ENCODE peak calls at places on chromosome 2, in nine cellular contexts. One of them, this sample, is unnamed.

GRCh38 chr2:142944721-142945120 is 67.3 kb downstream of the KYNU start:
- DNase-seq in NCI-H2029: no peak
- DNase-seq in iPS-NIHi11: no peak
- DNase-seq in frontal cortex: no peak
- DNase-seq in DMS79 treated with DMSO at 0.1 percent for 48 hours: no peak
- DNase-seq in stimulated activated CD4-positive, alpha-beta T cell treated with anti-CD3 and anti-CD28 coated beads, TNF-alpha, amount 100 ng/mL, for 48 hours: no peak
- DNase-seq in Caki2: no peak
- DNase-seq in left ventricle myocardium superior: no peak
- DNase-seq in neural progenitor cell: no peak
- DNase-seq in this sample: no peak

GRCh38 chr2:75065402-75066008 is 107.1 kb downstream of the POLE4 start:
- DNase-seq in NCI-H2029: no peak
- DNase-seq in left ventricle myocardium superior: no peak
- DNase-seq in Caki2: no peak
- DNase-seq in DMS79 treated with DMSO at 0.1 percent for 48 hours: peak; percentile 44
- DNase-seq in iPS-NIHi11: no peak
- DNase-seq in neural progenitor cell: no peak
- DNase-seq in frontal cortex: no peak
- DNase-seq in stimulated activated CD4-positive, alpha-beta T cell treated with anti-CD3 and anti-CD28 coated beads, TNF-alpha, amount 100 ng/mL, for 48 hours: no peak
- DNase-seq in this sample: no peak

GRCh38 chr2:36408198-36408703 is 52.7 kb downstream of the CRIM1 start:
- DNase-seq in neural progenitor cell: peak; percentile 81
- DNase-seq in frontal cortex: no peak
- DNase-seq in stimulated activated CD4-positive, alpha-beta T cell treated with anti-CD3 and anti-CD28 coated beads, TNF-alpha, amount 100 ng/mL, for 48 hours: no peak
- DNase-seq in DMS79 treated with DMSO at 0.1 percent for 48 hours: no peak
- DNase-seq in iPS-NIHi11: peak; percentile 24
- DNase-seq in left ventricle myocardium superior: peak; percentile 33
- DNase-seq in NCI-H2029: no peak
- DNase-seq in Caki2: no peak
- DNase-seq in this sample: no peak

GRCh38 chr2:239312741-239313246 is 88.0 kb downstream of the HDAC4 start:
- DNase-seq in iPS-NIHi11: no peak
- DNase-seq in frontal cortex: no peak
- DNase-seq in NCI-H2029: no peak
- DNase-seq in stimulated activated CD4-positive, alpha-beta T cell treated with anti-CD3 and anti-CD28 coated beads, TNF-alpha, amount 100 ng/mL, for 48 hours: no peak
- DNase-seq in Caki2: no peak
- DNase-seq in neural progenitor cell: no peak
- DNase-seq in DMS79 treated with DMSO at 0.1 percent for 48 hours: no peak
- DNase-seq in left ventricle myocardium superior: peak; percentile 68
- DNase-seq in this sample: no peak

GRCh38 chr2:217438136-217438535 is 564.7 kb downstream of the TNS1 start:
- DNase-seq in DMS79 treated with DMSO at 0.1 percent for 48 hours: no peak
- DNase-seq in NCI-H2029: no peak
- DNase-seq in left ventricle myocardium superior: no peak
- DNase-seq in Caki2: no peak
- DNase-seq in iPS-NIHi11: no peak
- DNase-seq in stimulated activated CD4-positive, alpha-beta T cell treated with anti-CD3 and anti-CD28 coated beads, TNF-alpha, amount 100 ng/mL, for 48 hours: no peak
- DNase-seq in neural progenitor cell: no peak
- DNase-seq in frontal cortex: no peak
- DNase-seq in this sample: no peak

GRCh38 chr2:70685771-70686171 is 82.2 kb downstream of the ADD2 start:
- DNase-seq in NCI-H2029: no peak
- DNase-seq in neural progenitor cell: no peak
- DNase-seq in left ventricle myocardium superior: no peak
- DNase-seq in frontal cortex: peak; percentile 32
- DNase-seq in DMS79 treated with DMSO at 0.1 percent for 48 hours: peak; percentile 31
- DNase-seq in iPS-NIHi11: no peak
- DNase-seq in stimulated activated CD4-positive, alpha-beta T cell treated with anti-CD3 and anti-CD28 coated beads, TNF-alpha, amount 100 ng/mL, for 48 hours: no peak
- DNase-seq in Caki2: no peak
- DNase-seq in this sample: no peak

GRCh38 chr2:179226203-179226960 is 38.2 kb downstream of the SESTD1 start:
- DNase-seq in stimulated activated CD4-positive, alpha-beta T cell treated with anti-CD3 and anti-CD28 coated beads, TNF-alpha, amount 100 ng/mL, for 48 hours: no peak
- DNase-seq in iPS-NIHi11: no peak
- DNase-seq in left ventricle myocardium superior: peak; percentile 41
- DNase-seq in DMS79 treated with DMSO at 0.1 percent for 48 hours: peak; percentile 23
- DNase-seq in NCI-H2029: peak; percentile 48
- DNase-seq in Caki2: no peak
- DNase-seq in frontal cortex: no peak
- DNase-seq in neural progenitor cell: no peak
- DNase-seq in this sample: no peak

GRCh38 chr2:232897386-232897970 is 27.4 kb downstream of the SNORC start:
- DNase-seq in left ventricle myocardium superior: no peak
- DNase-seq in iPS-NIHi11: no peak
- DNase-seq in Caki2: no peak
- DNase-seq in DMS79 treated with DMSO at 0.1 percent for 48 hours: no peak
- DNase-seq in stimulated activated CD4-positive, alpha-beta T cell treated with anti-CD3 and anti-CD28 coated beads, TNF-alpha, amount 100 ng/mL, for 48 hours: no peak
- DNase-seq in NCI-H2029: no peak
- DNase-seq in neural progenitor cell: no peak
- DNase-seq in frontal cortex: no peak
- DNase-seq in this sample: no peak

GRCh38 chr2:171598713-171599319 is 76.5 kb downstream of the CYBRD1 start:
- DNase-seq in Caki2: peak; percentile 16
- DNase-seq in left ventricle myocardium superior: no peak
- DNase-seq in DMS79 treated with DMSO at 0.1 percent for 48 hours: peak; percentile 51
- DNase-seq in stimulated activated CD4-positive, alpha-beta T cell treated with anti-CD3 and anti-CD28 coated beads, TNF-alpha, amount 100 ng/mL, for 48 hours: peak; percentile 17
- DNase-seq in neural progenitor cell: peak; percentile 87
- DNase-seq in frontal cortex: peak; percentile 51
- DNase-seq in NCI-H2029: peak; percentile 62
- DNase-seq in iPS-NIHi11: peak; percentile 85
- DNase-seq in this sample: peak; percentile 1

GRCh38 chr2:214547931-214548330 is 137.1 kb downstream of the VWC2L start:
- DNase-seq in left ventricle myocardium superior: no peak
- DNase-seq in DMS79 treated with DMSO at 0.1 percent for 48 hours: no peak
- DNase-seq in neural progenitor cell: no peak
- DNase-seq in frontal cortex: no peak
- DNase-seq in stimulated activated CD4-positive, alpha-beta T cell treated with anti-CD3 and anti-CD28 coated beads, TNF-alpha, amount 100 ng/mL, for 48 hours: no peak
- DNase-seq in NCI-H2029: no peak
- DNase-seq in Caki2: no peak
- DNase-seq in iPS-NIHi11: no peak
- DNase-seq in this sample: no peak

GRCh38 chr2:186716899-186717811 is 23.3 kb downstream of the FAM171B start:
- DNase-seq in stimulated activated CD4-positive, alpha-beta T cell treated with anti-CD3 and anti-CD28 coated beads, TNF-alpha, amount 100 ng/mL, for 48 hours: no peak
- DNase-seq in left ventricle myocardium superior: no peak
- DNase-seq in NCI-H2029: no peak
- DNase-seq in DMS79 treated with DMSO at 0.1 percent for 48 hours: no peak
- DNase-seq in Caki2: no peak
- DNase-seq in frontal cortex: no peak
- DNase-seq in neural progenitor cell: peak; percentile 28
- DNase-seq in iPS-NIHi11: peak; percentile 23
- DNase-seq in this sample: no peak

GRCh38 chr2:232633413-232634318 is at the start of gene EFHD1:
- DNase-seq in stimulated activated CD4-positive, alpha-beta T cell treated with anti-CD3 and anti-CD28 coated beads, TNF-alpha, amount 100 ng/mL, for 48 hours: peak; percentile 16
- DNase-seq in iPS-NIHi11: peak; percentile 90
- DNase-seq in DMS79 treated with DMSO at 0.1 percent for 48 hours: peak; percentile 33
- DNase-seq in left ventricle myocardium superior: peak; percentile 90
- DNase-seq in NCI-H2029: no peak
- DNase-seq in frontal cortex: peak; percentile 72
- DNase-seq in Caki2: peak; percentile 67
- DNase-seq in neural progenitor cell: peak; percentile 94
- DNase-seq in this sample: peak; percentile 7

GRCh38 chr2:20165677-20166509 is 59.0 kb downstream of the SDC1 start:
- DNase-seq in frontal cortex: no peak
- DNase-seq in iPS-NIHi11: no peak
- DNase-seq in NCI-H2029: no peak
- DNase-seq in neural progenitor cell: no peak
- DNase-seq in DMS79 treated with DMSO at 0.1 percent for 48 hours: no peak
- DNase-seq in Caki2: no peak
- DNase-seq in stimulated activated CD4-positive, alpha-beta T cell treated with anti-CD3 and anti-CD28 coated beads, TNF-alpha, amount 100 ng/mL, for 48 hours: no peak
- DNase-seq in left ventricle myocardium superior: no peak
- DNase-seq in this sample: no peak

GRCh38 chr2:217920879-217921603 is 81.8 kb downstream of the TNS1 start:
- DNase-seq in neural progenitor cell: no peak
- DNase-seq in NCI-H2029: no peak
- DNase-seq in iPS-NIHi11: peak; percentile 64
- DNase-seq in DMS79 treated with DMSO at 0.1 percent for 48 hours: no peak
- DNase-seq in frontal cortex: no peak
- DNase-seq in left ventricle myocardium superior: peak; percentile 80
- DNase-seq in Caki2: no peak
- DNase-seq in stimulated activated CD4-positive, alpha-beta T cell treated with anti-CD3 and anti-CD28 coated beads, TNF-alpha, amount 100 ng/mL, for 48 hours: no peak
- DNase-seq in this sample: no peak

GRCh38 chr2:148023861-148024260 is 3.0 kb downstream of the MBD5 start:
- DNase-seq in NCI-H2029: no peak
- DNase-seq in iPS-NIHi11: no peak
- DNase-seq in neural progenitor cell: no peak
- DNase-seq in stimulated activated CD4-positive, alpha-beta T cell treated with anti-CD3 and anti-CD28 coated beads, TNF-alpha, amount 100 ng/mL, for 48 hours: no peak
- DNase-seq in left ventricle myocardium superior: no peak
- DNase-seq in DMS79 treated with DMSO at 0.1 percent for 48 hours: no peak
- DNase-seq in frontal cortex: no peak
- DNase-seq in Caki2: no peak
- DNase-seq in this sample: no peak

GRCh38 chr2:231353469-231353868 is 42.0 kb upstream of the B3GNT7 start:
- DNase-seq in frontal cortex: no peak
- DNase-seq in iPS-NIHi11: no peak
- DNase-seq in NCI-H2029: no peak
- DNase-seq in neural progenitor cell: no peak
- DNase-seq in stimulated activated CD4-positive, alpha-beta T cell treated with anti-CD3 and anti-CD28 coated beads, TNF-alpha, amount 100 ng/mL, for 48 hours: no peak
- DNase-seq in DMS79 treated with DMSO at 0.1 percent for 48 hours: no peak
- DNase-seq in Caki2: no peak
- DNase-seq in left ventricle myocardium superior: no peak
- DNase-seq in this sample: no peak

GRCh38 chr2:50111067-50111466 is 920.9 kb downstream of the NRXN1 start:
- DNase-seq in Caki2: no peak
- DNase-seq in stimulated activated CD4-positive, alpha-beta T cell treated with anti-CD3 and anti-CD28 coated beads, TNF-alpha, amount 100 ng/mL, for 48 hours: no peak
- DNase-seq in NCI-H2029: no peak
- DNase-seq in left ventricle myocardium superior: no peak
- DNase-seq in frontal cortex: no peak
- DNase-seq in neural progenitor cell: no peak
- DNase-seq in iPS-NIHi11: no peak
- DNase-seq in DMS79 treated with DMSO at 0.1 percent for 48 hours: no peak
- DNase-seq in this sample: no peak

GRCh38 chr2:80002112-80002511 is 302.4 kb downstream of the LRRTM1 start:
- DNase-seq in left ventricle myocardium superior: no peak
- DNase-seq in stimulated activated CD4-positive, alpha-beta T cell treated with anti-CD3 and anti-CD28 coated beads, TNF-alpha, amount 100 ng/mL, for 48 hours: no peak
- DNase-seq in iPS-NIHi11: no peak
- DNase-seq in NCI-H2029: no peak
- DNase-seq in Caki2: no peak
- DNase-seq in frontal cortex: no peak
- DNase-seq in neural progenitor cell: no peak
- DNase-seq in DMS79 treated with DMSO at 0.1 percent for 48 hours: no peak
- DNase-seq in this sample: no peak

This sample was measured in effector CD8-positive, alpha-beta T cell.